ENCODE peak calls at places on chromosome 16, in four cellular contexts. One of them, this sample, is unnamed.

GRCh38 chr16:67463691-67464090 is 17.3 kb downstream of the ATP6V0D1 start:
- DNase-seq in IMR-90: no peak
- DNase-seq in stimulated activated CD4-positive, alpha-beta T cell treated with anti-CD3 and anti-CD28 coated beads, Interleukin-2, amount 100 ng/mL, for 24 hours: no peak
- DNase-seq in BJ: no peak
- DNase-seq in this sample: no peak

GRCh38 chr16:14202697-14203096 is 131.6 kb downstream of the MRTFB start:
- DNase-seq in IMR-90: no peak
- DNase-seq in stimulated activated CD4-positive, alpha-beta T cell treated with anti-CD3 and anti-CD28 coated beads, Interleukin-2, amount 100 ng/mL, for 24 hours: no peak
- DNase-seq in BJ: no peak
- DNase-seq in this sample: no peak

GRCh38 chr16:85017603-85018002 is 6.3 kb upstream of the ZDHHC7 start:
- DNase-seq in IMR-90: no peak
- DNase-seq in stimulated activated CD4-positive, alpha-beta T cell treated with anti-CD3 and anti-CD28 coated beads, Interleukin-2, amount 100 ng/mL, for 24 hours: no peak
- DNase-seq in BJ: no peak
- DNase-seq in this sample: no peak

GRCh38 chr16:83176802-83177201 is 550.0 kb downstream of the CDH13 start:
- DNase-seq in IMR-90: no peak
- DNase-seq in stimulated activated CD4-positive, alpha-beta T cell treated with anti-CD3 and anti-CD28 coated beads, Interleukin-2, amount 100 ng/mL, for 24 hours: no peak
- DNase-seq in BJ: no peak
- DNase-seq in this sample: no peak

GRCh38 chr16:71255721-71256120 is 25.2 kb upstream of the HYDIN start:
- DNase-seq in IMR-90: no peak
- DNase-seq in stimulated activated CD4-positive, alpha-beta T cell treated with anti-CD3 and anti-CD28 coated beads, Interleukin-2, amount 100 ng/mL, for 24 hours: no peak
- DNase-seq in BJ: no peak
- DNase-seq in this sample: no peak

GRCh38 chr16:51640196-51640595 is 489.1 kb upstream of the SALL1 start:
- DNase-seq in IMR-90: no peak
- DNase-seq in stimulated activated CD4-positive, alpha-beta T cell treated with anti-CD3 and anti-CD28 coated beads, Interleukin-2, amount 100 ng/mL, for 24 hours: no peak
- DNase-seq in BJ: no peak
- DNase-seq in this sample: no peak

GRCh38 chr16:9772526-9772925 is 409.7 kb downstream of the GRIN2A start:
- DNase-seq in IMR-90: no peak
- DNase-seq in stimulated activated CD4-positive, alpha-beta T cell treated with anti-CD3 and anti-CD28 coated beads, Interleukin-2, amount 100 ng/mL, for 24 hours: no peak
- DNase-seq in BJ: no peak
- DNase-seq in this sample: no peak

GRCh38 chr16:68298907-68299515 is 11.7 kb downstream of the SLC7A6OS start:
- DNase-seq in IMR-90: peak; percentile 77
- DNase-seq in stimulated activated CD4-positive, alpha-beta T cell treated with anti-CD3 and anti-CD28 coated beads, Interleukin-2, amount 100 ng/mL, for 24 hours: no peak
- DNase-seq in BJ: no peak
- DNase-seq in this sample: peak; percentile 54

GRCh38 chr16:30621765-30622164 is 11.6 kb upstream of the ZNF689 start:
- DNase-seq in IMR-90: peak; percentile 7
- DNase-seq in stimulated activated CD4-positive, alpha-beta T cell treated with anti-CD3 and anti-CD28 coated beads, Interleukin-2, amount 100 ng/mL, for 24 hours: no peak
- DNase-seq in BJ: no peak
- DNase-seq in this sample: no peak

GRCh38 chr16:68242926-68243858 is 2.0 kb upstream of the PLA2G15 start:
- DNase-seq in IMR-90: no peak
- DNase-seq in stimulated activated CD4-positive, alpha-beta T cell treated with anti-CD3 and anti-CD28 coated beads, Interleukin-2, amount 100 ng/mL, for 24 hours: no peak
- DNase-seq in BJ: no peak
- DNase-seq in this sample: no peak

GRCh38 chr16:50539822-50540710 is 8.1 kb upstream of the NKD1 start:
- DNase-seq in IMR-90: no peak
- DNase-seq in stimulated activated CD4-positive, alpha-beta T cell treated with anti-CD3 and anti-CD28 coated beads, Interleukin-2, amount 100 ng/mL, for 24 hours: no peak
- DNase-seq in BJ: no peak
- DNase-seq in this sample: no peak

GRCh38 chr16:83878838-83879237 is 20.1 kb upstream of the MLYCD start:
- DNase-seq in IMR-90: peak; percentile 60
- DNase-seq in stimulated activated CD4-positive, alpha-beta T cell treated with anti-CD3 and anti-CD28 coated beads, Interleukin-2, amount 100 ng/mL, for 24 hours: no peak
- DNase-seq in BJ: no peak
- DNase-seq in this sample: peak; percentile 52

GRCh38 chr16:9978160-9978725 is 204.0 kb downstream of the GRIN2A start:
- DNase-seq in IMR-90: no peak
- DNase-seq in stimulated activated CD4-positive, alpha-beta T cell treated with anti-CD3 and anti-CD28 coated beads, Interleukin-2, amount 100 ng/mL, for 24 hours: no peak
- DNase-seq in BJ: no peak
- DNase-seq in this sample: no peak

GRCh38 chr16:83356266-83356665 is 451.5 kb upstream of the HSBP1 start:
- DNase-seq in IMR-90: peak; percentile 65
- DNase-seq in stimulated activated CD4-positive, alpha-beta T cell treated with anti-CD3 and anti-CD28 coated beads, Interleukin-2, amount 100 ng/mL, for 24 hours: no peak
- DNase-seq in BJ: no peak
- DNase-seq in this sample: peak; percentile 34

GRCh38 chr16:11665071-11665491 is 3.2 kb upstream of the SNN start:
- DNase-seq in IMR-90: no peak
- DNase-seq in stimulated activated CD4-positive, alpha-beta T cell treated with anti-CD3 and anti-CD28 coated beads, Interleukin-2, amount 100 ng/mL, for 24 hours: no peak
- DNase-seq in BJ: no peak
- DNase-seq in this sample: no peak

GRCh38 chr16:15572329-15573001 is 70.5 kb downstream of the MARF1 start:
- DNase-seq in IMR-90: peak; percentile 67
- DNase-seq in stimulated activated CD4-positive, alpha-beta T cell treated with anti-CD3 and anti-CD28 coated beads, Interleukin-2, amount 100 ng/mL, for 24 hours: peak; percentile 28
- DNase-seq in BJ: peak; percentile 49
- DNase-seq in this sample: no peak

GRCh38 chr16:23137818-23138217 is 11.4 kb downstream of the USP31 start:
- DNase-seq in IMR-90: no peak
- DNase-seq in stimulated activated CD4-positive, alpha-beta T cell treated with anti-CD3 and anti-CD28 coated beads, Interleukin-2, amount 100 ng/mL, for 24 hours: no peak
- DNase-seq in BJ: no peak
- DNase-seq in this sample: no peak

GRCh38 chr16:15949210-15950166 is at the start of gene ABCC1:
- DNase-seq in IMR-90: no peak
- DNase-seq in stimulated activated CD4-positive, alpha-beta T cell treated with anti-CD3 and anti-CD28 coated beads, Interleukin-2, amount 100 ng/mL, for 24 hours: peak; percentile 65
- DNase-seq in BJ: no peak
- DNase-seq in this sample: no peak

GRCh38 chr16:22675745-22676540 is 138.0 kb upstream of the HS3ST2 start:
- DNase-seq in IMR-90: no peak
- DNase-seq in stimulated activated CD4-positive, alpha-beta T cell treated with anti-CD3 and anti-CD28 coated beads, Interleukin-2, amount 100 ng/mL, for 24 hours: no peak
- DNase-seq in BJ: no peak
- DNase-seq in this sample: no peak

GRCh38 chr16:50323335-50324011 is 45.3 kb downstream of the BRD7 start:
- DNase-seq in IMR-90: peak; percentile 56
- DNase-seq in stimulated activated CD4-positive, alpha-beta T cell treated with anti-CD3 and anti-CD28 coated beads, Interleukin-2, amount 100 ng/mL, for 24 hours: no peak
- DNase-seq in BJ: peak; percentile 9
- DNase-seq in this sample: peak; percentile 13

GRCh38 chr16:88282221-88283041 is 100.3 kb upstream of the ZNF469 start:
- DNase-seq in IMR-90: peak; percentile 44
- DNase-seq in stimulated activated CD4-positive, alpha-beta T cell treated with anti-CD3 and anti-CD28 coated beads, Interleukin-2, amount 100 ng/mL, for 24 hours: no peak
- DNase-seq in BJ: no peak
- DNase-seq in this sample: no peak

GRCh38 chr16:83964684-83965443 is 3.2 kb upstream of the NECAB2 start:
- DNase-seq in IMR-90: no peak
- DNase-seq in stimulated activated CD4-positive, alpha-beta T cell treated with anti-CD3 and anti-CD28 coated beads, Interleukin-2, amount 100 ng/mL, for 24 hours: no peak
- DNase-seq in BJ: no peak
- DNase-seq in this sample: no peak

GRCh38 chr16:89179656-89180315 is 8.2 kb downstream of the CDH15 start:
- DNase-seq in IMR-90: no peak
- DNase-seq in stimulated activated CD4-positive, alpha-beta T cell treated with anti-CD3 and anti-CD28 coated beads, Interleukin-2, amount 100 ng/mL, for 24 hours: no peak
- DNase-seq in BJ: no peak
- DNase-seq in this sample: no peak

GRCh38 chr16:86545481-86545880 is 9.6 kb downstream of the MTHFSD start:
- DNase-seq in IMR-90: no peak
- DNase-seq in stimulated activated CD4-positive, alpha-beta T cell treated with anti-CD3 and anti-CD28 coated beads, Interleukin-2, amount 100 ng/mL, for 24 hours: no peak
- DNase-seq in BJ: no peak
- DNase-seq in this sample: no peak

GRCh38 chr16:51419768-51420167 is 268.7 kb upstream of the SALL1 start:
- DNase-seq in IMR-90: no peak
- DNase-seq in stimulated activated CD4-positive, alpha-beta T cell treated with anti-CD3 and anti-CD28 coated beads, Interleukin-2, amount 100 ng/mL, for 24 hours: no peak
- DNase-seq in BJ: no peak
- DNase-seq in this sample: no peak

GRCh38 chr16:14399397-14400284 is 230.4 kb downstream of the PARN start:
- DNase-seq in IMR-90: peak; percentile 62
- DNase-seq in stimulated activated CD4-positive, alpha-beta T cell treated with anti-CD3 and anti-CD28 coated beads, Interleukin-2, amount 100 ng/mL, for 24 hours: no peak
- DNase-seq in BJ: peak; percentile 59
- DNase-seq in this sample: peak; percentile 74

GRCh38 chr16:4612977-4613635 is 1.6 kb downstream of the UBALD1 start:
- DNase-seq in IMR-90: no peak
- DNase-seq in stimulated activated CD4-positive, alpha-beta T cell treated with anti-CD3 and anti-CD28 coated beads, Interleukin-2, amount 100 ng/mL, for 24 hours: no peak
- DNase-seq in BJ: no peak
- DNase-seq in this sample: no peak